ENCODE peak calls at places on chromosomes 4 and X, in eight cellular contexts. W is retinal pigment epithelial cell, R is astrocyte, A is astrocyte of the cerebellum, J is HFF-Myc, O is body of pancreas, H is OCI-LY7, E is cardiac muscle cell. Y is an unnamed sample.

GRCh38 chrX:154383359-154384283 is 4.5 kb downstream of the EMD start:
- DNase-seq in E (no peak), W (no peak), R (no peak), J (no peak), H (no peak), O (peak), A (no peak), Y (no peak)

GRCh38 chrX:137401092-137401491 is 164.8 kb upstream of the ZIC3 start:
- DNase-seq in H (no peak), E (peak), W (no peak), O (no peak), A (no peak), J (no peak), R (no peak), Y (no peak)

GRCh38 chr4:152727784-152728183 is 48.0 kb upstream of the TMEM154 start:
- DNase-seq in E (no peak), A (no peak), W (no peak), J (no peak), H (no peak), R (no peak), O (no peak), Y (no peak)

GRCh38 chrX:108034725-108035124 is 10.1 kb upstream of the VSIG1 start:
- DNase-seq in E (no peak), R (no peak), A (no peak), H (no peak), J (no peak), O (no peak), W (no peak), Y (no peak)

GRCh38 chr4:8864912-8865680 is 6.5 kb downstream of the HMX1 start:
- DNase-seq in A (no peak), H (no peak), E (no peak), J (no peak), R (no peak), W (no peak), O (no peak), Y (no peak)

GRCh38 chr4:80268081-80268823 is 1.8 kb downstream of the FGF5 start:
- DNase-seq in R (peak), J (no peak), E (peak), H (no peak), W (no peak), A (no peak), O (no peak), Y (peak)

GRCh38 chr4:86633854-86634253 is 39.7 kb downstream of the PTPN13 start:
- DNase-seq in H (no peak), J (no peak), A (no peak), O (no peak), R (no peak), W (no peak), E (no peak), Y (peak)

GRCh38 chr4:106627071-106627470 is 258.5 kb upstream of the GIMD1 start:
- DNase-seq in R (no peak), O (no peak), H (no peak), W (no peak), A (peak), E (no peak), J (no peak), Y (peak)

GRCh38 chr4:119477412-119478053 is 151.1 kb downstream of the PDE5A start:
- DNase-seq in J (no peak), W (no peak), H (no peak), O (no peak), E (no peak), R (peak), A (no peak), Y (no peak)

GRCh38 chrX:104565791-104566687 is at the start of gene IL1RAPL2:
- DNase-seq in W (no peak), O (peak), E (peak), J (no peak), A (peak), R (no peak), H (no peak), Y (no peak)

GRCh38 chrX:17923546-17923945 is 62.4 kb upstream of the RAI2 start:
- DNase-seq in J (no peak), E (no peak), R (no peak), O (no peak), W (no peak), A (no peak), H (no peak), Y (no peak)

GRCh38 chr4:57443308-57444243 is 333.4 kb upstream of the IGFBP7 start:
- DNase-seq in R (no peak), H (no peak), W (no peak), A (no peak), E (peak), O (peak), J (no peak), Y (no peak)

DNA sequence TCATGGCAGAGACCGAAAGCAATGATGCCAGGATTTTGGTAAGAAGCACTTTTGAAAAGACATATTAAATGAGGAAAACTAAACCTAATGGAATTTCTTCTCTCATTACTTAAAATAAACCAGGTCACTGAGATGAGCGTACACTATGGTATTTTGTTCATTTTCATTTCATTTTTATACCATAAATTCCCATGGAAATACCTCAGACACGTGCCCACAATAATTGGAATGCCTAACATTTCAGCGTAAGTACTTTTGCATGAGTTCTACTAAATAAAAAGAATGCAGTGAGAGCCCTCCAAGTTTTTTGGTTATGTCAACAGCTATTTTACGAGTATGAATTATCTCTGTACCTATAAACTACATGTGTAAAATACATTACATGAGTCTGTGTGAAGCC is 3.2 kb downstream of the CAMK2D start:
- DNase-seq in E (no peak), W (no peak), H (no peak), R (peak), J (peak), A (peak), O (no peak), Y (peak)
- H3K4me3 ChIP-seq in E (peak), W (peak), H (peak), R (peak), J (peak), A (peak), O (no peak), Y (peak)

DNA sequence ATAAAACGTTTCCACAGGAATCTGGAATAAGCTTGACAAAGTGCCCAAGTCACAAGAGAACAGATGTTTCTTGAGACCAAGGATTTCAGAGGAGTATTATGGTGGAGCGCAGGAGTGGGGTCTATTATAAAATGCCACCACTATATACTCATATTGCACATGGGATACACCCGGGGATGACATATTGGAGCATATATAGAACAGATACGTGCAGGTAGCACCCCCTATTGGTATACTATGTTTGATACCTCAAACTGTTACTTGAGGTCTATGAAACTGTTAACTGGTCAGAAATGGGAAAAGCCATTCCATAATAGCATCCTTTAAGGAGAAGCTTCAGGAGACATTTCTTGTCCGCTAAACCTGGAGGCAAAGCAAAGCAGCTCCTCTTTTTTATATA is 86.0 kb downstream of the PCYT1B start:
- DNase-seq in O (no peak), W (no peak), H (peak), A (no peak), J (no peak), E (no peak), R (no peak), Y (peak)
- TF ChIP-seq CTCF in O (no peak), W (peak), H (peak), A (no peak), J (no peak), E (peak), R (no peak), Y (peak)

GRCh38 chrX:10157545-10157944 is 770 bp downstream of the CLCN4 start:
- DNase-seq in W (no peak), A (no peak), R (peak), O (no peak), J (no peak), H (no peak), E (no peak), Y (peak)
- H3K4me3 ChIP-seq in W (peak), A (no peak), R (peak), O (no peak), J (no peak), H (peak), E (peak), Y (peak)

DNA sequence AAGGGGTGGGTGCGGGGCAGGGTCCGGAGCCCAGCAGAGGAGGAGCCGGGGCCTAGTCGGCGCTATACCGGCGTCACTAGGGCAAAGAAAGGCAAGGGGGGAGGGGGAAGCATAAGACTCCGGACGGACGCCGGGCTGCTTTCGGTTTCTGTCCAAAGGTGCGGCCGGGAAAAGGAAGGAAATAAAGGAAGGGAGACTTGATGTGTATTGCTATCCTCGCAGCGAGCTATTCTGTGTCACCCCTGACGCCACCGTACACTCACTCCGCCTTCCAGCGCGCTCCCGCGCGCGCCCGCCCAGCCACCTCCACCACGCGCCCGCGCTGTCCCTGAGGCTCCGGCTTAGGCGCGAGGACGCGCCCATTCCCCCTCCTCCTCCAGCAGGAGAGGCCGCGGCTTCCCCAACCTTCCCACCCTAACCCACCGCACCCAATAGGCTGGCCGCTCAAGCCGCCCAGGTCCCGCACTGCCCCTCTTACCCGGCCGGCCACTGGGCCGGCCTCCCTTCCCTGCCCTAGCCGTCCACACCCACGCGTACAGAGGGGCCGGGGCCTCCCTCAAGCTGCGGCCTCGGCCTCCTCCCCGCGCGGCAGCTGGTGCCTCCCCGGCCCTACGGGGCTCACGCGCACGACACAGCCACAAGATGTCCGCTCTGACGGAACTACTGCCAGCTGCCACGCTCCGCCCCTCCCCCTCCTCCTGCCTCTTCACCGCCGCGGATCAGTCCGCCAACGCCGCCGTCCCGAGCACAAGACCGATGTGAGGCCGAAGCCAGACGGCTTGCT is at the start of gene UBE2D3:
- DNase-seq in E (peak), R (peak), J (peak), H (peak), W (peak), A (peak), O (peak), Y (peak)
- TF ChIP-seq CTCF in E (peak), R (no peak), J (no peak), H (peak), W (peak), A (no peak), O (no peak), Y (peak)

GRCh38 chr4:141215972-141216761 is 4.5 kb upstream of the ZNF330 start:
- DNase-seq in A (no peak), E (no peak), W (no peak), J (no peak), H (no peak), R (no peak), O (no peak), Y (no peak)

GRCh38 chr4:141215030-141215429 is 5.7 kb upstream of the ZNF330 start:
- DNase-seq in J (no peak), A (no peak), W (no peak), E (peak), O (no peak), H (no peak), R (no peak), Y (peak)

GRCh38 chr4:141220655-141221605 is at the start of gene ZNF330:
- DNase-seq in J (peak), E (peak), R (peak), H (peak), W (peak), A (peak), O (peak), Y (peak)

GRCh38 chr4:141223418-141223817 is 2.7 kb downstream of the ZNF330 start:
- DNase-seq in R (no peak), A (no peak), W (no peak), O (no peak), E (no peak), J (no peak), H (no peak), Y (no peak)

DNA sequence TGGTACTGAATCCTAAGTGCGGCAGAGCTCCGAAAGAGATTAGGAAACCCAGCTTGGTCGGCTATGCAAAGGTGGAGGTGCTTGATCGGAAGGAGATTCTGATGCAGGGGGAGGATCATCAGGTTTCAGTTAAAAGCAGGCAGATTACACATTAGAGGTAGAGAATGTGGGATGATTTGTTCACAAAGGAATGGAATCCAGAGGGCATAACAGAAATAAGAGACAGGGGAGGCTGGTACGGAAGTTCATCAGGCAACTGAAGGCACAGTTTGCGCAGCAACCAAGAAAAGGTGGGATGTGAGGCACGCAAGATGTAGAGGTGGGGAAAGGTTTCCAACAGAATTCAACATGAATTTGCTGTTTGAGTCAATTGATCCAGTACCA is 432 bp upstream of the ZNF330 start:
- DNase-seq in E (no peak), H (no peak), A (no peak), W (no peak), R (peak), O (no peak), J (no peak), Y (no peak)
- H3K4me3 ChIP-seq in E (peak), H (peak), A (peak), W (peak), R (peak), O (no peak), J (peak), Y (peak)

GRCh38 chr4:41692717-41693345 is 55.7 kb downstream of the PHOX2B start:
- DNase-seq in J (peak), W (no peak), E (peak), R (peak), O (peak), A (peak), H (peak), Y (peak)
- TF ChIP-seq CTCF in J (peak), W (peak), E (peak), R (peak), O (peak), A (peak), H (peak), Y (peak)

GRCh38 chrX:15059488-15059887 is 186.3 kb downstream of the MOSPD2 start:
- DNase-seq in H (no peak), R (no peak), J (no peak), A (no peak), E (no peak), W (no peak), O (no peak), Y (no peak)
- H3K4me3 ChIP-seq in H (no peak), R (no peak), J (no peak), A (no peak), E (no peak), W (no peak), O (no peak), Y (no peak)

GRCh38 chr4:186634591-186635128 is 79.3 kb upstream of the MTNR1A start:
- DNase-seq in R (no peak), J (no peak), A (no peak), H (no peak), W (no peak), O (peak), E (no peak), Y (no peak)
- TF ChIP-seq CTCF in R (no peak), J (no peak), A (no peak), H (no peak), W (no peak), O (no peak), E (no peak), Y (no peak)

Y was measured in fibroblast of the aortic adventitia.